ENCODE peak calls at places on chromosomes 13 and 19, in eight cellular contexts. Q is naive thymus-derived CD8-positive, alpha-beta T cell; S is stimulated activated CD4-positive, alpha-beta T cell treated with anti-CD3 and anti-CD28 coated beads, Interleukin-15, amount 100 ng/mL, for 1 hour; J is H9; G is fibroblast of mammary gland; L is NCI-H2081; A is C1 segment of cervical spinal cord; Z is activated CD8-positive, alpha-beta memory T cell treated with anti-CD3 and anti-CD28 coated beads for 1 hour. E is an unnamed sample.

GRCh38 chr19:6232567-6232966 is 47.2 kb downstream of the MLLT1 start:
- DNase-seq in Q (no peak), S (no peak), J (no peak), G (peak; percentile 93), L (no peak), A (no peak), Z (no peak), E (no peak)

GRCh38 chr19:5288347-5288739 is 52.3 kb downstream of the PTPRS start:
- DNase-seq in Q (no peak), S (no peak), J (no peak), G (no peak), L (no peak), A (no peak), Z (no peak), E (no peak)

GRCh38 chr19:1154731-1155351 is 19.2 kb downstream of the SBNO2 start:
- DNase-seq in Q (no peak), S (no peak), J (no peak), G (peak; percentile 87), L (no peak), A (no peak), Z (no peak), E (peak; percentile 42)

GRCh38 chr13:36163809-36164308 is 32.7 kb upstream of the DCLK1 start:
- DNase-seq in Q (no peak), S (no peak), J (no peak), G (peak; percentile 89), L (peak; percentile 79), A (no peak), Z (no peak), E (no peak)

GRCh38 chr13:96822900-96823299 is 171.4 kb downstream of the OXGR1 start:
- DNase-seq in Q (no peak), S (no peak), J (peak; percentile 65), G (peak; percentile 49), L (peak; percentile 64), A (no peak), Z (no peak), E (no peak)

GRCh38 chr19:996051-996838 is 4.0 kb upstream of the GRIN3B start:
- DNase-seq in Q (peak; percentile 84), S (peak; percentile 60), J (no peak), G (peak; percentile 62), L (peak; percentile 58), A (no peak), Z (peak; percentile 96), E (no peak)

GRCh38 chr19:10104665-10105221 is 1.4 kb upstream of the PPAN start:
- DNase-seq in Q (peak; percentile 76), S (peak; percentile 60), J (no peak), G (no peak), L (no peak), A (no peak), Z (peak; percentile 62), E (no peak)

GRCh38 chr19:45791744-45792481 is 732 bp downstream of the DMWD start:
- DNase-seq in Q (no peak), S (no peak), J (no peak), G (no peak), L (no peak), A (no peak), Z (no peak), E (no peak)

GRCh38 chr19:14525729-14526128 is 3.7 kb upstream of the TECR start:
- DNase-seq in Q (no peak), S (no peak), J (no peak), G (no peak), L (no peak), A (no peak), Z (no peak), E (no peak)

GRCh38 chr13:23969672-23970071 is 72.4 kb upstream of the C1QTNF9B start:
- DNase-seq in Q (no peak), S (no peak), J (no peak), G (no peak), L (peak; percentile 44), A (no peak), Z (no peak), E (no peak)

GRCh38 chr13:21674271-21675009 is 3.6 kb downstream of the FGF9 start:
- DNase-seq in Q (peak; percentile 23), S (no peak), J (peak; percentile 40), G (no peak), L (peak; percentile 67), A (no peak), Z (no peak), E (no peak)

GRCh38 chr19:2391118-2391725 is 31.2 kb downstream of the TMPRSS9 start:
- DNase-seq in Q (peak; percentile 44), S (no peak), J (no peak), G (peak; percentile 80), L (peak; percentile 72), A (no peak), Z (no peak), E (peak; percentile 43)

GRCh38 chr19:28883241-28883693 is 329.7 kb downstream of the UQCRFS1 start:
- DNase-seq in Q (no peak), S (no peak), J (peak; percentile 34), G (peak; percentile 22), L (no peak), A (no peak), Z (no peak), E (no peak)

GRCh38 chr19:50759886-50760285 is 10.4 kb upstream of the GPR32 start:
- DNase-seq in Q (no peak), S (no peak), J (no peak), G (peak; percentile 41), L (no peak), A (no peak), Z (no peak), E (peak; percentile 47)

GRCh38 chr13:77857810-77858209 is 60.8 kb downstream of the EDNRB start:
- DNase-seq in Q (no peak), S (no peak), J (no peak), G (peak; percentile 52), L (no peak), A (no peak), Z (no peak), E (no peak)

GRCh38 chr13:56659041-56659471 is 481.7 kb upstream of the PRR20A start:
- DNase-seq in Q (no peak), S (no peak), J (no peak), G (no peak), L (no peak), A (no peak), Z (no peak), E (no peak)

GRCh38 chr13:106121173-106121754 is 414.2 kb downstream of the EFNB2 start:
- DNase-seq in Q (no peak), S (no peak), J (no peak), G (no peak), L (no peak), A (no peak), Z (no peak), E (no peak)

GRCh38 chr13:84455143-84455905 is 573.0 kb upstream of the SLITRK1 start:
- DNase-seq in Q (no peak), S (no peak), J (no peak), G (no peak), L (no peak), A (no peak), Z (no peak), E (no peak)